ENCODE peak calls at places on chromosomes 4 and X, in six cellular contexts. B, H, C, G, J and P are unnamed samples.

GRCh38 chrX:30577362-30577961 is at the start of gene TASL:
- DNase-seq in G (peak), C (no peak), B (peak), J (no peak), H (no peak), P (no peak)

GRCh38 chr4:123597586-123597985 is 201.0 kb downstream of the SPRY1 start:
- DNase-seq in H (no peak), B (no peak), G (no peak), C (no peak), J (peak), P (no peak)

GRCh38 chr4:126992910-126993309 is 639.8 kb upstream of the INTU start:
- DNase-seq in C (no peak), G (no peak), H (no peak), J (no peak), B (no peak), P (no peak)

GRCh38 chrX:46317158-46317557 is 228.1 kb downstream of the ZNF674 start:
- DNase-seq in B (no peak), G (no peak), J (no peak), H (no peak), C (no peak), P (no peak)

GRCh38 chr4:111434581-111434980 is 710.7 kb upstream of the FAM241A start:
- DNase-seq in G (no peak), B (no peak), H (no peak), J (peak), C (no peak), P (no peak)

GRCh38 chrX:134999469-134999868 is 8.7 kb downstream of the SMIM10 start:
- DNase-seq in H (no peak), B (peak), C (peak), G (peak), J (peak), P (no peak)

GRCh38 chr4:138897818-138898226 is 117.8 kb upstream of the NOCT start:
- DNase-seq in G (no peak), J (peak), B (no peak), H (no peak), C (no peak), P (no peak)

GRCh38 chr4:98203406-98204235 is 57.6 kb upstream of the RAP1GDS1 start:
- DNase-seq in H (no peak), J (no peak), G (peak), B (no peak), C (peak), P (no peak)

GRCh38 chr4:5905714-5906113 is 12.8 kb upstream of the CRMP1 start:
- DNase-seq in C (no peak), H (no peak), J (no peak), B (no peak), G (no peak), P (no peak)

GRCh38 chr4:2280531-2281300 is 18.8 kb upstream of the MXD4 start:
- DNase-seq in H (no peak), B (no peak), C (no peak), G (no peak), J (no peak), P (no peak)

GRCh38 chr4:174058846-174059245 is 224.6 kb downstream of the FBXO8 start:
- DNase-seq in G (peak), H (no peak), J (peak), B (peak), C (no peak), P (no peak)

GRCh38 chr4:156775803-156776202 is 195.8 kb downstream of the PDGFC start:
- DNase-seq in B (no peak), G (no peak), H (no peak), C (no peak), J (peak), P (no peak)

GRCh38 chr4:150136481-150136880 is 58.2 kb downstream of the DCLK2 start:
- DNase-seq in B (no peak), C (no peak), J (peak), G (no peak), H (no peak), P (no peak)

GRCh38 chr4:45294464-45294863 is 568.1 kb upstream of the GNPDA2 start:
- DNase-seq in G (no peak), H (no peak), J (no peak), B (no peak), C (no peak), P (no peak)

GRCh38 chr4:534576-535151 is 35.7 kb downstream of the PIGG start:
- DNase-seq in B (no peak), C (no peak), G (no peak), H (no peak), J (no peak), P (no peak)

GRCh38 chr4:125736057-125736456 is 421.3 kb downstream of the FAT4 start:
- DNase-seq in C (no peak), G (peak), B (no peak), J (peak), H (no peak), P (no peak)

GRCh38 chr4:165131247-165131832 is 18.7 kb upstream of the TMEM192 start:
- DNase-seq in J (peak), B (no peak), H (peak), C (peak), G (peak), P (peak)

GRCh38 chr4:105715692-105716278 is 7.2 kb downstream of the GSTCD start:
- DNase-seq in H (no peak), G (peak), B (no peak), C (peak), J (peak), P (no peak)

GRCh38 chr4:1879491-1879890 is 8.3 kb downstream of the NSD2 start:
- DNase-seq in G (peak), C (no peak), H (no peak), B (no peak), J (peak), P (no peak)

GRCh38 chrX:66399273-66399672 is 235.2 kb downstream of the HEPH start:
- DNase-seq in C (no peak), H (no peak), J (no peak), G (no peak), B (no peak), P (no peak)

GRCh38 chr4:2093265-2093664 is 34.1 kb downstream of the NAT8L start:
- DNase-seq in C (no peak), H (no peak), G (no peak), J (no peak), B (no peak), P (no peak)

GRCh38 chrX:14032383-14032782 is 2.7 kb upstream of the GEMIN8 start:
- DNase-seq in G (peak), B (no peak), H (peak), J (peak), C (peak), P (peak)

GRCh38 chr4:76430519-76431388 is 4.3 kb upstream of the SHROOM3 start:
- DNase-seq in B (no peak), H (no peak), G (peak), J (peak), C (peak), P (no peak)

GRCh38 chr4:48269861-48270515 is 350 bp upstream of the TEC start:
- DNase-seq in B (peak), J (peak), H (peak), G (peak), C (peak), P (peak)

GRCh38 chr4:47187608-47188007 is 156.2 kb downstream of the GABRB1 start:
- DNase-seq in J (no peak), G (no peak), H (no peak), C (no peak), B (no peak), P (no peak)

GRCh38 chr4:2062808-2063524 is 3.8 kb downstream of the NAT8L start:
- DNase-seq in B (no peak), G (no peak), H (no peak), J (no peak), C (no peak), P (no peak)

GRCh38 chr4:176291748-176292147 is 22.7 kb upstream of the ASB5 start:
- DNase-seq in J (no peak), B (no peak), G (no peak), H (no peak), C (no peak), P (no peak)
- H3K4me3 ChIP-seq in J (no peak), B (no peak), G (no peak), H (no peak), C (no peak), P (no peak)

DNA sequence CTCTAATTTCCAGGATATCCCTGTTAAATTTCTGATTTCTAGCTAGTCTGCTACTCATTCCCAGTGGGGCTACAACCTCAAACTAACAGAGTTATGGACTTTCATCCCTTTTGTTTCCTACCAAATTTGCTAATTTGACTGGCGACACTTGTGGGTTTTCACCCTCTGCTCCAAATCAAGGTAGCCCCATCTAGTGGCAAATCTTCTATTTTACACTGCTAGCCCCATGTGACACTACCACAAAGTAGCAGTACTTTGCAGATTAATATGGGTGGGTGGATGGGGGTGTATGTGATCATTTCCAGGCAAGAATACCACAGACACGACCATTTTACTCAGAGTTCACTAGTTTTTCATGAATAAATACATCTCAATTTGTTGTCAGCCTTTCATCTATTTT is 150.3 kb downstream of the MSL3 start:
- DNase-seq in G (peak), J (peak), B (no peak), H (no peak), C (peak), P (no peak)
- TF ChIP-seq CTCF in G (peak), J (peak), B (peak), H (peak), C (peak), P (no peak)

GRCh38 chr4:166198921-166199320 is 325.9 kb downstream of the TLL1 start:
- DNase-seq in H (no peak), G (no peak), J (no peak), B (no peak), C (no peak), P (no peak)
- H3K4me3 ChIP-seq in H (no peak), G (no peak), J (no peak), B (no peak), C (no peak), P (no peak)

DNA sequence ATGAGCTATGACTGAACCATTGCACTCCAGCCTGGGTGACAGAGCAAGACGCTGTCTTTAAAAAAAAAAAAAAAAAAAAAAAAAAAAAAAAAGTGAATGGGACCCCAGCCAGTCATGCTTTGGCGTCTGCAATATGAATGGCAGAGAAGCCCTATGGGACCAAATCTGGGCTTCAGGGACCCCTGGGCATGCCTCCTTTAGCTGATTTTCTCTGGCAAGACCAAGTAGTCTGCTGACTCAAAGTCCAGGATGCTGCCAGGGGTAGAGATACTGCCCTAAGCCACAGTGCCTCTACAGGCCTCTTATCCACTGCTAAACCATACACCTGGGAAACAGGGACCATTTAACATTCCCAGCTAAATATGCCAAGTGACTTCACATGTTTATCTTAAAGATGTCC is 6.0 kb downstream of the RPS4X start:
- DNase-seq in C (no peak), G (no peak), H (no peak), B (no peak), J (no peak), P (no peak)
- TF ChIP-seq CTCF in C (no peak), G (no peak), H (no peak), B (no peak), J (no peak), P (no peak)

GRCh38 chr4:7653510-7654414 is 219.0 kb upstream of the PSAPL1 start:
- DNase-seq in G (peak), C (no peak), J (peak), H (no peak), B (no peak), P (no peak)

GRCh38 chr4:7654550-7655266 is 220.0 kb upstream of the PSAPL1 start:
- DNase-seq in B (no peak), G (no peak), C (no peak), J (no peak), H (no peak), P (no peak)

GRCh38 chr4:7656244-7656800 is 221.6 kb upstream of the PSAPL1 start:
- DNase-seq in J (no peak), B (no peak), H (no peak), C (no peak), G (no peak), P (no peak)

GRCh38 chr4:7655267-7655548 is 220.5 kb upstream of the PSAPL1 start:
- DNase-seq in G (no peak), C (no peak), B (no peak), H (no peak), J (no peak), P (no peak)

DNA sequence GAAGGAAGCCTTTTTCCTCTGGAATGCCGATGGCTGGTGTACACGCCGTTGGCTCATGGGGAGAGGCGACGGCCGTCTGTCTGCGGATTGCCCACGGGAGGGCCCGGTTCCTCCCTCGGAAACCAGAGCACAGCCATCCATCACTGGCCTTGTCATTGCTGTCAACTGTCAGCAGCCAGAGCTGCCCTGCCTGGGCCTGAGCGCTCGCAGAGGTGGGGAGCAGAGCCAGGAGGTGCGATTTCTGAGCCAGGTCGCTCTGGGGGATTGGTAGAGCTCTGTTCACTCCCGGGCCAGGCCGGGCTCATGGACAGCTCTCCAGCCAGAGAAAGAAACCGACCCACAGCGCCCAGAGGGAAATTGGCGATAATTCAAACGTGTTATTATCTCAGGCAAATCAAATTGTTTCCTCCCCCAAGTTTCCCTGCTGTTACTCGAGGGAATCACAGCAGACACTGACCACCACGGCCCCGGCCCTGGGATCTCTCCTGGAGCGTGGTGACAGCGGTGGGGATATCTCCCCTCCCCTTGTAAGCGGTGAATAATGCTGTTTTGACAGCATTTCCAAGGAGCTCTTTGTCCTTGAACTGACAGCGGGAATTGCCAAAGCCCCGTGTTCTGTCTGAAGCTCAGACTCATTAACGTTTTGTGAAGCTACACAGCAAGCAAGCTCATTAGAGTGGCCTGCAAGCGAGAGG is 221.0 kb upstream of the PSAPL1 start:
- DNase-seq in C (peak), G (no peak), J (no peak), B (no peak), H (no peak), P (no peak)
- H3K4me3 ChIP-seq in C (no peak), G (no peak), J (no peak), B (no peak), H (no peak), P (no peak)

DNA sequence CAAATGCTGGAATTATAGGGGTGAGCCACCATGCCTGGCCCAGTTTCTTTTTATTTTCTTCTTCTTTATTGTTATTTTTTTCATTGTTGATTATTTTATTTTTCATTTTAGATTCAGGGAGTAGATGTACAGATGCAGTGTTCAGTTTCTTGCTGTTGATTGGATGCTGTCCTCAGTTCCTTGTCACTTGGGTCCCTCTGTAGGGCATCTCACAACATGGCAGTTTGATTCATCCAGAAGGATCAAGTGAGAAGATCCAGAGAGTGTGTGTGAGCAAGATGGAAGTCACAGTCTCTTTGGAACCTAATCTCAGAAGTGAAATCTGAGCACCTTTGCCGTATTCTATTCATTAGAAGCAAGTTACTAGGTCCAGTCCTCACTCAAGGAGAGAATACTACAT is 20.9 kb downstream of the HMGB3 start:
- DNase-seq in H (no peak), G (peak), J (peak), B (no peak), C (no peak), P (no peak)
- TF ChIP-seq CTCF in H (no peak), G (no peak), J (no peak), B (no peak), C (no peak), P (no peak)

GRCh38 chr4:171676555-171677215 is 136.5 kb upstream of the GALNTL6 start:
- DNase-seq in B (no peak), G (peak), C (no peak), H (no peak), J (no peak), P (no peak)
- H3K4me3 ChIP-seq in B (no peak), G (no peak), C (no peak), H (no peak), J (no peak), P (no peak)